ENCODE peak calls at places on chromosomes 13 and 19, in eight cellular contexts. One of them, this sample, is unnamed.

GRCh38 chr19:17775245-17775927 is 19.6 kb upstream of the B3GNT3 start:
- DNase-seq in iPS DF 6.9: no peak
- DNase-seq in neuronal stem cell: peak
- DNase-seq in PC-9: peak
- DNase-seq in mesendoderm: peak
- DNase-seq in left ventricle myocardium inferior: no peak
- DNase-seq in WERI-Rb-1: peak
- DNase-seq in SK-N-SH: peak
- DNase-seq in this sample: no peak

GRCh38 chr19:45716314-45717130 is 14.2 kb downstream of the FBXO46 start:
- DNase-seq in iPS DF 6.9: no peak
- DNase-seq in neuronal stem cell: no peak
- DNase-seq in PC-9: peak
- DNase-seq in mesendoderm: peak
- DNase-seq in left ventricle myocardium inferior: no peak
- DNase-seq in WERI-Rb-1: no peak
- DNase-seq in SK-N-SH: peak
- DNase-seq in this sample: no peak

GRCh38 chr19:10601999-10602329 is 14.9 kb upstream of the AP1M2 start:
- DNase-seq in iPS DF 6.9: no peak
- DNase-seq in neuronal stem cell: no peak
- DNase-seq in PC-9: no peak
- DNase-seq in mesendoderm: no peak
- DNase-seq in left ventricle myocardium inferior: no peak
- DNase-seq in WERI-Rb-1: no peak
- DNase-seq in SK-N-SH: no peak
- DNase-seq in this sample: no peak

GRCh38 chr19:29617336-29618266 is 11.5 kb downstream of the POP4 start:
- DNase-seq in iPS DF 6.9: no peak
- DNase-seq in neuronal stem cell: no peak
- DNase-seq in PC-9: no peak
- DNase-seq in mesendoderm: no peak
- DNase-seq in left ventricle myocardium inferior: no peak
- DNase-seq in WERI-Rb-1: no peak
- DNase-seq in SK-N-SH: no peak
- DNase-seq in this sample: no peak

GRCh38 chr13:27171244-27171829 is at the start of gene USP12:
- DNase-seq in iPS DF 6.9: no peak
- DNase-seq in neuronal stem cell: no peak
- DNase-seq in PC-9: no peak
- DNase-seq in mesendoderm: peak
- DNase-seq in left ventricle myocardium inferior: peak
- DNase-seq in WERI-Rb-1: peak
- DNase-seq in SK-N-SH: peak
- DNase-seq in this sample: no peak

GRCh38 chr19:30095171-30095570 is 153.1 kb downstream of the URI1 start:
- DNase-seq in iPS DF 6.9: no peak
- DNase-seq in neuronal stem cell: no peak
- DNase-seq in PC-9: no peak
- DNase-seq in mesendoderm: no peak
- DNase-seq in left ventricle myocardium inferior: no peak
- DNase-seq in WERI-Rb-1: no peak
- DNase-seq in SK-N-SH: no peak
- DNase-seq in this sample: peak

GRCh38 chr13:66036024-66036614 is 1194.0 kb downstream of the PCDH9 start:
- DNase-seq in iPS DF 6.9: no peak
- DNase-seq in neuronal stem cell: peak
- DNase-seq in PC-9: no peak
- DNase-seq in mesendoderm: peak
- DNase-seq in left ventricle myocardium inferior: no peak
- DNase-seq in WERI-Rb-1: peak
- DNase-seq in SK-N-SH: no peak
- DNase-seq in this sample: no peak

GRCh38 chr13:29046588-29046987 is 226.4 kb downstream of the MTUS2 start:
- DNase-seq in iPS DF 6.9: no peak
- DNase-seq in neuronal stem cell: no peak
- DNase-seq in PC-9: no peak
- DNase-seq in mesendoderm: peak
- DNase-seq in left ventricle myocardium inferior: no peak
- DNase-seq in WERI-Rb-1: no peak
- DNase-seq in SK-N-SH: no peak
- DNase-seq in this sample: no peak

GRCh38 chr13:32838985-32839384 is 177.2 kb upstream of the KL start:
- DNase-seq in iPS DF 6.9: no peak
- DNase-seq in neuronal stem cell: no peak
- DNase-seq in PC-9: peak
- DNase-seq in mesendoderm: no peak
- DNase-seq in left ventricle myocardium inferior: no peak
- DNase-seq in WERI-Rb-1: no peak
- DNase-seq in SK-N-SH: no peak
- DNase-seq in this sample: no peak

GRCh38 chr19:36972594-36972993 is 56.5 kb downstream of the ZNF568 start:
- DNase-seq in iPS DF 6.9: no peak
- DNase-seq in neuronal stem cell: no peak
- DNase-seq in PC-9: no peak
- DNase-seq in mesendoderm: peak
- DNase-seq in left ventricle myocardium inferior: no peak
- DNase-seq in WERI-Rb-1: no peak
- DNase-seq in SK-N-SH: no peak
- DNase-seq in this sample: no peak

GRCh38 chr13:33321686-33322473 is 36.3 kb upstream of the STARD13 start:
- DNase-seq in iPS DF 6.9: no peak
- DNase-seq in neuronal stem cell: no peak
- DNase-seq in PC-9: no peak
- DNase-seq in mesendoderm: no peak
- DNase-seq in left ventricle myocardium inferior: no peak
- DNase-seq in WERI-Rb-1: no peak
- DNase-seq in SK-N-SH: no peak
- DNase-seq in this sample: no peak

GRCh38 chr13:45299194-45299593 is 41.8 kb downstream of the TPT1 start:
- DNase-seq in iPS DF 6.9: no peak
- DNase-seq in neuronal stem cell: no peak
- DNase-seq in PC-9: no peak
- DNase-seq in mesendoderm: no peak
- DNase-seq in left ventricle myocardium inferior: no peak
- DNase-seq in WERI-Rb-1: no peak
- DNase-seq in SK-N-SH: no peak
- DNase-seq in this sample: no peak

GRCh38 chr19:3207466-3208242 is 16.8 kb upstream of the CELF5 start:
- DNase-seq in iPS DF 6.9: no peak
- DNase-seq in neuronal stem cell: no peak
- DNase-seq in PC-9: no peak
- DNase-seq in mesendoderm: peak
- DNase-seq in left ventricle myocardium inferior: no peak
- DNase-seq in WERI-Rb-1: peak
- DNase-seq in SK-N-SH: peak
- DNase-seq in this sample: peak

GRCh38 chr19:43501661-43502418 is 2.7 kb downstream of the PHLDB3 start:
- DNase-seq in iPS DF 6.9: no peak
- DNase-seq in neuronal stem cell: peak
- DNase-seq in PC-9: no peak
- DNase-seq in mesendoderm: peak
- DNase-seq in left ventricle myocardium inferior: no peak
- DNase-seq in WERI-Rb-1: no peak
- DNase-seq in SK-N-SH: no peak
- DNase-seq in this sample: no peak

GRCh38 chr13:30408319-30409101 is 13.8 kb upstream of the UBE2L5 start:
- DNase-seq in iPS DF 6.9: peak
- DNase-seq in neuronal stem cell: peak
- DNase-seq in PC-9: peak
- DNase-seq in mesendoderm: peak
- DNase-seq in left ventricle myocardium inferior: peak
- DNase-seq in WERI-Rb-1: no peak
- DNase-seq in SK-N-SH: peak
- DNase-seq in this sample: peak

GRCh38 chr13:91721413-91721812 is 323.0 kb downstream of the GPC5 start:
- DNase-seq in iPS DF 6.9: no peak
- DNase-seq in neuronal stem cell: no peak
- DNase-seq in PC-9: no peak
- DNase-seq in mesendoderm: no peak
- DNase-seq in left ventricle myocardium inferior: no peak
- DNase-seq in WERI-Rb-1: no peak
- DNase-seq in SK-N-SH: no peak
- DNase-seq in this sample: no peak

DNA sequence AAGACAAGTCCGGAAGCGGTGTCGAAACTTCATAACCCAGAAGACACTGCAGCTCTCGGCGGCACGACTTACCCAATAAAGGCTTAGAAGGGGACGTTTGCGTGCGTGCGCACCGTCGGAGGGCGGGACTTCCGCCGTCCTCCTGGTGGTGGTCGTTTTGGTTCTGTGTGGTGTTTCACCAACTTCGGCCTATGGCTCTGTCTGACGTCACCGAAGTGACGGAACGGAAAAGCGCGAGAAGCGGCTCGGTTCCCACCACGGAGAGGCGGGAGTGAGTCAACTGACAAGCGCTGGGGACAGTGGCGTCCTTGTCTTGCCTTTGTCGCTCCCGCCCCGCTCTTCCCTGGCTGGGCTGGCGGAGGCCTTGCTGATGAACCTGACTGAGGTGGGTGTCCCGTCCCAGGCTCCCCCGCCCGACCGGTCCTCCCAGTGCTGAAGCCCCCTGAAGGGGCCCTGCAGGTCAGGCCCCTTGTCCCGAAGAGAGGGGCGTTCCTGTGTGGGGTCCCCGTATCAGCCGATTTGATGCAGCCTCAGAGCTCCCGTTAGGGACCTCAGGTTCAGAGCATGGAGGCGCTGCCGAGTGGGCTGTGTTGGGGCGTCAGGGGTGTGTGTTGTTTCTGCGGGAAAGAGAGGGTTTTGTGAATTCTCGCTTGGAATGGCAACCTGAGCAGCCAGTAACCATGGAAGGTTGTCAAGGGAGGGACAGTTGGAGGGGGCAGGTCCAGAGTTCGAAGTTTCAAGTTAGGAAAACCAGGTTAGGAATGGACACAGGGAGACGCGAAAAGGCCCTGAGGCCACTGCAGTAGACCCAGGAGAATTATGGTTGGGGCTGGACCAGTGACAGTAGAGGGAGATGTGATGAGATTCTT is at the start of gene ZNF548:
- DNase-seq in iPS DF 6.9: peak
- DNase-seq in neuronal stem cell: peak
- DNase-seq in PC-9: peak
- DNase-seq in mesendoderm: peak
- DNase-seq in left ventricle myocardium inferior: peak
- DNase-seq in WERI-Rb-1: peak
- DNase-seq in SK-N-SH: peak
- DNase-seq in this sample: peak
- H3K4me3 ChIP-seq in iPS DF 6.9: peak
- H3K4me3 ChIP-seq in neuronal stem cell: peak
- H3K4me3 ChIP-seq in PC-9: peak
- H3K4me3 ChIP-seq in mesendoderm: peak
- H3K4me3 ChIP-seq in left ventricle myocardium inferior: peak
- H3K4me3 ChIP-seq in WERI-Rb-1: peak
- H3K4me3 ChIP-seq in SK-N-SH: peak
- H3K4me3 ChIP-seq in this sample: peak

GRCh38 chr19:55277494-55277893 is 2.4 kb downstream of the HSPBP1 start:
- DNase-seq in iPS DF 6.9: no peak
- DNase-seq in neuronal stem cell: no peak
- DNase-seq in PC-9: no peak
- DNase-seq in mesendoderm: no peak
- DNase-seq in left ventricle myocardium inferior: no peak
- DNase-seq in WERI-Rb-1: no peak
- DNase-seq in SK-N-SH: no peak
- DNase-seq in this sample: no peak

GRCh38 chr19:55275851-55276719 is 3.8 kb downstream of the HSPBP1 start:
- DNase-seq in iPS DF 6.9: no peak
- DNase-seq in neuronal stem cell: no peak
- DNase-seq in PC-9: no peak
- DNase-seq in mesendoderm: no peak
- DNase-seq in left ventricle myocardium inferior: no peak
- DNase-seq in WERI-Rb-1: no peak
- DNase-seq in SK-N-SH: no peak
- DNase-seq in this sample: no peak

GRCh38 chr19:55278391-55279135 is 1.3 kb downstream of the HSPBP1 start:
- DNase-seq in iPS DF 6.9: no peak
- DNase-seq in neuronal stem cell: no peak
- DNase-seq in PC-9: no peak
- DNase-seq in mesendoderm: no peak
- DNase-seq in left ventricle myocardium inferior: no peak
- DNase-seq in WERI-Rb-1: no peak
- DNase-seq in SK-N-SH: no peak
- DNase-seq in this sample: no peak

GRCh38 chr19:55279376-55279772 is 536 bp downstream of the HSPBP1 start:
- DNase-seq in iPS DF 6.9: no peak
- DNase-seq in neuronal stem cell: no peak
- DNase-seq in PC-9: no peak
- DNase-seq in mesendoderm: no peak
- DNase-seq in left ventricle myocardium inferior: no peak
- DNase-seq in WERI-Rb-1: no peak
- DNase-seq in SK-N-SH: peak
- DNase-seq in this sample: no peak

DNA sequence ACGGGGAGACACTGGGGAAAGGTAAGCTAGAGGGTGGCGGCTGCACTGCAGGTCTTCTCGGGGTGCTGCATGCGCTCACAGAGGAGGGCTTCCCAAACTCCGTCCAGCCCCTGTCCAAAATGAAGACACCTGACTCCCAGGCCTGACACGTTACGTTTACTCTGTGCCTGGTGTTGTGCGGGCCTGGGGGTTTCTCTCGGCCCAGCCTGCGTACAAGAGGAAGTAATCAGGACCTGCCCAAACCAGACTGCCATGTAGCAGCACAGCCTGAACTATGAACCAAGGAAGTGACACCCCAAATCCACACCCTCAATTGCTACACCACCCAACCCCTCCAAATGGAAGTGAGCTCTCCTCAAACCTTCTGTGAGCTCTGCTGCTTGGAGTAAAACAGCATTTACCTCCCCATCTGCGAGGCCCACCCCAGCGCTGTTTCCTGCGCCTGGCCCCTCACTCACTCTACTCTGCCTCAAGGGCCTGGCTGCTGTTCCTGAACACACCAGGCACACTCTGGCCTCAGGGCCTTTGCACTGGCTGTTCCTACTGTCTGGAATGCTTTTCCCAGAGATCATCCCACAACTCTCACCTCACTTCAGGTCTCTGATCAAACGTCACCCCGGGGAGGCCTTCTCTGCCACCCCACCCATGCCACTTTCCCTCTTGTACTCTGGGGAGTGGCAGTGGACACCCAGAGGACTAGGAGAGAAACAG is 3.0 kb downstream of the HSPBP1 start:
- DNase-seq in iPS DF 6.9: no peak
- DNase-seq in neuronal stem cell: no peak
- DNase-seq in PC-9: no peak
- DNase-seq in mesendoderm: no peak
- DNase-seq in left ventricle myocardium inferior: no peak
- DNase-seq in WERI-Rb-1: no peak
- DNase-seq in SK-N-SH: no peak
- DNase-seq in this sample: no peak
- H3K4me3 ChIP-seq in iPS DF 6.9: no peak
- H3K4me3 ChIP-seq in neuronal stem cell: no peak
- H3K4me3 ChIP-seq in PC-9: no peak
- H3K4me3 ChIP-seq in mesendoderm: no peak
- H3K4me3 ChIP-seq in left ventricle myocardium inferior: no peak
- H3K4me3 ChIP-seq in WERI-Rb-1: no peak
- H3K4me3 ChIP-seq in SK-N-SH: no peak
- H3K4me3 ChIP-seq in this sample: no peak

GRCh38 chr19:48750771-48751504 is 1.5 kb downstream of the FUT1 start:
- DNase-seq in iPS DF 6.9: no peak
- DNase-seq in neuronal stem cell: no peak
- DNase-seq in PC-9: no peak
- DNase-seq in mesendoderm: no peak
- DNase-seq in left ventricle myocardium inferior: no peak
- DNase-seq in WERI-Rb-1: no peak
- DNase-seq in SK-N-SH: no peak
- DNase-seq in this sample: no peak
- H3K4me3 ChIP-seq in iPS DF 6.9: no peak
- H3K4me3 ChIP-seq in neuronal stem cell: no peak
- H3K4me3 ChIP-seq in PC-9: peak
- H3K4me3 ChIP-seq in mesendoderm: no peak
- H3K4me3 ChIP-seq in left ventricle myocardium inferior: peak
- H3K4me3 ChIP-seq in WERI-Rb-1: no peak
- H3K4me3 ChIP-seq in SK-N-SH: no peak
- H3K4me3 ChIP-seq in this sample: no peak

GRCh38 chr13:98476538-98476966 is 100.4 kb downstream of the STK24 start:
- DNase-seq in iPS DF 6.9: no peak
- DNase-seq in neuronal stem cell: no peak
- DNase-seq in PC-9: peak
- DNase-seq in mesendoderm: peak
- DNase-seq in left ventricle myocardium inferior: peak
- DNase-seq in WERI-Rb-1: no peak
- DNase-seq in SK-N-SH: no peak
- DNase-seq in this sample: peak
- H3K4me3 ChIP-seq in iPS DF 6.9: no peak
- H3K4me3 ChIP-seq in neuronal stem cell: peak
- H3K4me3 ChIP-seq in PC-9: peak
- H3K4me3 ChIP-seq in mesendoderm: no peak
- H3K4me3 ChIP-seq in left ventricle myocardium inferior: no peak
- H3K4me3 ChIP-seq in WERI-Rb-1: no peak
- H3K4me3 ChIP-seq in SK-N-SH: no peak
- H3K4me3 ChIP-seq in this sample: no peak